ENCODE peak calls at places on chromosomes 13 and 19, in four cellular contexts. One of them, this sample, is unnamed.

GRCh38 chr13:47463726-47464125 is 537.3 kb downstream of the SUCLA2 start:
- DNase-seq in K562: no peak
- DNase-seq in HepG2: no peak
- DNase-seq in GM12878: no peak
- DNase-seq in this sample: no peak

GRCh38 chr13:70034280-70034679 is 73.3 kb upstream of the ATXN8OS start:
- DNase-seq in K562: no peak
- DNase-seq in HepG2: no peak
- DNase-seq in GM12878: no peak
- DNase-seq in this sample: no peak

GRCh38 chr13:57557979-57558529 is 73.5 kb upstream of the PCDH17 start:
- DNase-seq in K562: no peak
- DNase-seq in HepG2: peak; percentile 15
- DNase-seq in GM12878: no peak
- DNase-seq in this sample: peak; percentile 1

GRCh38 chr19:31261651-31262331 is 87.4 kb downstream of the TSHZ3 start:
- DNase-seq in K562: no peak
- DNase-seq in HepG2: no peak
- DNase-seq in GM12878: no peak
- DNase-seq in this sample: no peak

GRCh38 chr13:48896312-48896711 is 79.4 kb upstream of the FNDC3A start:
- DNase-seq in K562: peak; percentile 3
- DNase-seq in HepG2: no peak
- DNase-seq in GM12878: no peak
- DNase-seq in this sample: no peak

GRCh38 chr19:29671393-29672076 is 6.3 kb downstream of the PLEKHF1 start:
- DNase-seq in K562: peak; percentile 63
- DNase-seq in HepG2: peak; percentile 76
- DNase-seq in GM12878: peak; percentile 88
- DNase-seq in this sample: no peak

GRCh38 chr19:45815501-45816216 is 551 bp upstream of the RSPH6A start:
- DNase-seq in K562: no peak
- DNase-seq in HepG2: no peak
- DNase-seq in GM12878: no peak
- DNase-seq in this sample: no peak

GRCh38 chr19:57934820-57935665 is at the start of gene ZNF418:
- DNase-seq in K562: no peak
- DNase-seq in HepG2: no peak
- DNase-seq in GM12878: peak; percentile 55
- DNase-seq in this sample: peak; percentile 19

GRCh38 chr13:92991687-92992086 is 234.9 kb upstream of the GPC6 start:
- DNase-seq in K562: no peak
- DNase-seq in HepG2: no peak
- DNase-seq in GM12878: no peak
- DNase-seq in this sample: no peak

GRCh38 chr19:17680235-17680722 is 7.9 kb downstream of the UNC13A start:
- DNase-seq in K562: peak; percentile 87
- DNase-seq in HepG2: no peak
- DNase-seq in GM12878: peak; percentile 27
- DNase-seq in this sample: peak; percentile 75

GRCh38 chr13:82165396-82166174 is 1716.7 kb downstream of the SLITRK1 start:
- DNase-seq in K562: no peak
- DNase-seq in HepG2: no peak
- DNase-seq in GM12878: no peak
- DNase-seq in this sample: peak; percentile 21

GRCh38 chr13:113298001-113298945 is 1.2 kb downstream of the LAMP1 start:
- DNase-seq in K562: peak; percentile 60
- DNase-seq in HepG2: no peak
- DNase-seq in GM12878: no peak
- DNase-seq in this sample: no peak

GRCh38 chr13:46866150-46866549 is 30.7 kb downstream of the HTR2A start:
- DNase-seq in K562: no peak
- DNase-seq in HepG2: peak; percentile 4
- DNase-seq in GM12878: no peak
- DNase-seq in this sample: peak; percentile 1

GRCh38 chr13:24851546-24851945 is 87.6 kb downstream of the RNF17 start:
- DNase-seq in K562: no peak
- DNase-seq in HepG2: no peak
- DNase-seq in GM12878: no peak
- DNase-seq in this sample: no peak

GRCh38 chr13:44312898-44313551 is 60.6 kb upstream of the SERP2 start:
- DNase-seq in K562: no peak
- DNase-seq in HepG2: peak; percentile 14
- DNase-seq in GM12878: no peak
- DNase-seq in this sample: peak; percentile 67

GRCh38 chr19:43439183-43440063 is 24.7 kb downstream of the TEX101 start:
- DNase-seq in K562: no peak
- DNase-seq in HepG2: peak; percentile 18
- DNase-seq in GM12878: no peak
- DNase-seq in this sample: peak; percentile 91

GRCh38 chr19:58518261-58519086 is 1.1 kb downstream of the ZBTB45 start:
- DNase-seq in K562: no peak
- DNase-seq in HepG2: no peak
- DNase-seq in GM12878: no peak
- DNase-seq in this sample: no peak

GRCh38 chr19:5680083-5680436 is 256 bp downstream of the MICOS13 start:
- DNase-seq in K562: no peak
- DNase-seq in HepG2: no peak
- DNase-seq in GM12878: no peak
- DNase-seq in this sample: no peak

GRCh38 chr13:112346899-112347229 is 29.3 kb upstream of the SPACA7 start:
- DNase-seq in K562: no peak
- DNase-seq in HepG2: no peak
- DNase-seq in GM12878: no peak
- DNase-seq in this sample: no peak

GRCh38 chr19:45564131-45564780 is 20.3 kb downstream of the OPA3 start:
- DNase-seq in K562: no peak
- DNase-seq in HepG2: no peak
- DNase-seq in GM12878: no peak
- DNase-seq in this sample: no peak

GRCh38 chr13:31322025-31322424 is 122.2 kb downstream of the B3GLCT start:
- DNase-seq in K562: no peak
- DNase-seq in HepG2: no peak
- DNase-seq in GM12878: no peak
- DNase-seq in this sample: no peak

GRCh38 chr19:46478356-46478986 is 7.1 kb upstream of the PNMA8A start:
- DNase-seq in K562: peak; percentile 50
- DNase-seq in HepG2: no peak
- DNase-seq in GM12878: no peak
- DNase-seq in this sample: no peak

GRCh38 chr13:89315287-89315686 is 1644.1 kb downstream of the SLITRK5 start:
- DNase-seq in K562: no peak
- DNase-seq in HepG2: no peak
- DNase-seq in GM12878: no peak
- DNase-seq in this sample: no peak

GRCh38 chr13:101451641-101452040 is 834 bp upstream of the ITGBL1 start:
- DNase-seq in K562: no peak
- DNase-seq in HepG2: no peak
- DNase-seq in GM12878: no peak
- DNase-seq in this sample: no peak

GRCh38 chr19:32191921-32192320 is 153.5 kb upstream of the ZNF507 start:
- DNase-seq in K562: no peak
- DNase-seq in HepG2: no peak
- DNase-seq in GM12878: no peak
- DNase-seq in this sample: no peak

GRCh38 chr19:42606660-42607351 is 12.1 kb upstream of the CEACAM8 start:
- DNase-seq in K562: peak; percentile 76
- DNase-seq in HepG2: peak; percentile 19
- DNase-seq in GM12878: no peak
- DNase-seq in this sample: peak; percentile 80

GRCh38 chr13:23610966-23611486 is 40.8 kb downstream of the TNFRSF19 start:
- DNase-seq in K562: no peak
- DNase-seq in HepG2: no peak
- DNase-seq in GM12878: no peak
- DNase-seq in this sample: no peak

GRCh38 chr13:97231118-97231831 is 9.1 kb downstream of the MBNL2 start:
- DNase-seq in K562: no peak
- DNase-seq in HepG2: no peak
- DNase-seq in GM12878: no peak
- DNase-seq in this sample: no peak

GRCh38 chr19:43936219-43936618 is 1.1 kb upstream of the ZNF45 start:
- DNase-seq in K562: peak; percentile 22
- DNase-seq in HepG2: no peak
- DNase-seq in GM12878: no peak
- DNase-seq in this sample: no peak

GRCh38 chr13:33168326-33168960 is 117.1 kb downstream of the STARD13 start:
- DNase-seq in K562: no peak
- DNase-seq in HepG2: peak; percentile 96
- DNase-seq in GM12878: no peak
- DNase-seq in this sample: no peak

GRCh38 chr13:51928231-51928630 is 66.5 kb downstream of the CCDC70 start:
- DNase-seq in K562: no peak
- DNase-seq in HepG2: no peak
- DNase-seq in GM12878: no peak
- DNase-seq in this sample: no peak

GRCh38 chr13:35475960-35476943 is at the start of gene MAB21L1:
- DNase-seq in K562: no peak
- DNase-seq in HepG2: no peak
- DNase-seq in GM12878: no peak
- DNase-seq in this sample: no peak

GRCh38 chr13:31204592-31204991 is 4.8 kb downstream of the B3GLCT start:
- DNase-seq in K562: peak; percentile 80
- DNase-seq in HepG2: peak; percentile 34
- DNase-seq in GM12878: no peak
- DNase-seq in this sample: peak; percentile 10

GRCh38 chr13:60494296-60494695 is 97.3 kb downstream of the TDRD3 start:
- DNase-seq in K562: no peak
- DNase-seq in HepG2: no peak
- DNase-seq in GM12878: no peak
- DNase-seq in this sample: no peak

GRCh38 chr19:49553451-49554271 is 25.9 kb downstream of the RCN3 start:
- DNase-seq in K562: no peak
- DNase-seq in HepG2: peak; percentile 79
- DNase-seq in GM12878: no peak
- DNase-seq in this sample: no peak

GRCh38 chr19:33552191-33552927 is 30.8 kb upstream of the PEPD start:
- DNase-seq in K562: no peak
- DNase-seq in HepG2: no peak
- DNase-seq in GM12878: no peak
- DNase-seq in this sample: no peak

GRCh38 chr13:51684076-51684475 is 99.8 kb downstream of the WDFY2 start:
- DNase-seq in K562: no peak
- DNase-seq in HepG2: no peak
- DNase-seq in GM12878: no peak
- DNase-seq in this sample: no peak

GRCh38 chr19:55520691-55521292 is 16.1 kb downstream of the SBK2 start:
- DNase-seq in K562: no peak
- DNase-seq in HepG2: no peak
- DNase-seq in GM12878: no peak
- DNase-seq in this sample: no peak
- TF ChIP-seq POLR2A in K562: no peak
- TF ChIP-seq POLR2A in HepG2: no peak
- TF ChIP-seq POLR2A in GM12878: no peak
- TF ChIP-seq POLR2A in this sample: no peak

GRCh38 chr13:34179481-34179880 is 361.5 kb downstream of the RFC3 start:
- DNase-seq in K562: no peak
- DNase-seq in HepG2: no peak
- DNase-seq in GM12878: no peak
- DNase-seq in this sample: no peak
- TF ChIP-seq JUNB in K562: no peak
- TF ChIP-seq JUNB in HepG2: no peak
- TF ChIP-seq JUNB in GM12878: no peak
- TF ChIP-seq JUNB in this sample: no peak

GRCh38 chr19:50794778-50795664 is 4.8 kb downstream of the ACP4 start:
- DNase-seq in K562: peak; percentile 61
- DNase-seq in HepG2: no peak
- DNase-seq in GM12878: no peak
- DNase-seq in this sample: peak; percentile 67

GRCh38 chr19:50797429-50798115 is 7.4 kb downstream of the ACP4 start:
- DNase-seq in K562: no peak
- DNase-seq in HepG2: no peak
- DNase-seq in GM12878: no peak
- DNase-seq in this sample: no peak

GRCh38 chr19:50796634-50797428 is 6.6 kb downstream of the ACP4 start:
- DNase-seq in K562: no peak
- DNase-seq in HepG2: no peak
- DNase-seq in GM12878: no peak
- DNase-seq in this sample: no peak

GRCh38 chr19:50795665-50796073 is 5.5 kb downstream of the ACP4 start:
- DNase-seq in K562: no peak
- DNase-seq in HepG2: no peak
- DNase-seq in GM12878: no peak
- DNase-seq in this sample: no peak

GRCh38 chr19:50796128-50796633 is 6.0 kb downstream of the ACP4 start:
- DNase-seq in K562: peak; percentile 54
- DNase-seq in HepG2: peak; percentile 46
- DNase-seq in GM12878: no peak
- DNase-seq in this sample: no peak
- TF ChIP-seq POLR2A in K562: no peak
- TF ChIP-seq POLR2A in HepG2: peak; percentile 56
- TF ChIP-seq POLR2A in GM12878: no peak
- TF ChIP-seq POLR2A in this sample: no peak

GRCh38 chr13:41985788-41986508 is 25.0 kb upstream of the VWA8 start:
- DNase-seq in K562: no peak
- DNase-seq in HepG2: no peak
- DNase-seq in GM12878: no peak
- DNase-seq in this sample: peak; percentile 35
- TF ChIP-seq JUNB in K562: no peak
- TF ChIP-seq JUNB in HepG2: no peak
- TF ChIP-seq JUNB in GM12878: no peak
- TF ChIP-seq JUNB in this sample: peak; percentile 30

This sample was measured in A549.